ENCODE peak calls at places on chromosomes 16 and 17, in eight cellular contexts. V, Y, S, X, D, I, G and L are unnamed samples.

GRCh38 chr16:22369221-22369811 is 5.1 kb downstream of the CDR2 start:
- DNase-seq in I (peak), Y (no peak), X (peak), D (no peak), S (peak), V (no peak), G (peak), L (peak)

GRCh38 chr16:85781685-85782370 is 17.5 kb downstream of the EMC8 start:
- DNase-seq in X (peak), V (peak), I (peak), S (peak), G (no peak), Y (no peak), D (no peak), L (no peak)

GRCh38 chr17:82302498-82302963 is 14.9 kb downstream of the CD7 start:
- DNase-seq in D (no peak), G (no peak), I (no peak), S (no peak), V (no peak), X (no peak), Y (no peak), L (no peak)

GRCh38 chr17:3474212-3474611 is 1.6 kb upstream of the ASPA start:
- DNase-seq in S (peak), X (no peak), Y (no peak), I (peak), D (no peak), G (no peak), V (no peak), L (peak)

GRCh38 chr17:45366691-45367090 is 49.9 kb upstream of the MAP3K14 start:
- DNase-seq in I (no peak), S (no peak), Y (no peak), G (no peak), D (no peak), X (no peak), V (no peak), L (no peak)

GRCh38 chr17:41944943-41945342 is 14.5 kb downstream of the ODAD4 start:
- DNase-seq in Y (no peak), V (no peak), D (no peak), X (no peak), I (no peak), G (no peak), S (no peak), L (no peak)

GRCh38 chr16:57837305-57838125 is 35.2 kb upstream of the KIFC3 start:
- DNase-seq in X (no peak), Y (no peak), G (no peak), S (no peak), V (no peak), I (no peak), D (no peak), L (no peak)

GRCh38 chr16:88560722-88561484 is 9.3 kb upstream of the ZC3H18 start:
- DNase-seq in Y (no peak), S (peak), I (peak), D (no peak), X (peak), G (no peak), V (no peak), L (peak)

GRCh38 chr17:28986714-28987367 is 19.0 kb downstream of the SEZ6 start:
- DNase-seq in Y (no peak), I (no peak), D (no peak), S (no peak), X (no peak), G (no peak), V (no peak), L (no peak)

GRCh38 chr16:17989255-17989654 is 347.3 kb downstream of the NPIPA8 start:
- DNase-seq in X (no peak), V (no peak), S (no peak), Y (no peak), G (no peak), I (no peak), D (no peak), L (no peak)

GRCh38 chr16:85652431-85653221 is 36.1 kb downstream of the GINS2 start:
- DNase-seq in X (peak), S (peak), I (peak), Y (no peak), V (peak), G (no peak), D (no peak), L (peak)

GRCh38 chr17:39281806-39282205 is 56.1 kb upstream of the STAC2 start:
- DNase-seq in V (no peak), D (no peak), I (peak), Y (no peak), X (peak), S (peak), G (no peak), L (no peak)

GRCh38 chr16:1613240-1613639 is 1.1 kb downstream of the CRAMP1 start:
- DNase-seq in D (no peak), Y (no peak), X (no peak), V (no peak), I (no peak), S (peak), G (peak), L (no peak)

GRCh38 chr17:58352843-58353719 is 1.1 kb upstream of the SUPT4H1 start:
- DNase-seq in I (peak), D (no peak), V (no peak), S (peak), G (no peak), X (peak), Y (no peak), L (peak)

GRCh38 chr16:85072947-85073346 is 39.3 kb downstream of the CIBAR2 start:
- DNase-seq in I (peak), V (no peak), D (no peak), G (no peak), Y (no peak), X (peak), S (no peak), L (peak)

GRCh38 chr16:67000384-67001158 is 12.2 kb downstream of the CES4A start:
- DNase-seq in V (peak), D (no peak), I (peak), G (peak), S (peak), X (peak), Y (no peak), L (peak)

GRCh38 chr16:70402916-70403659 is 35.8 kb downstream of the ST3GAL2 start:
- DNase-seq in I (peak), D (no peak), V (no peak), G (no peak), S (peak), Y (no peak), X (no peak), L (peak)

GRCh38 chr17:32490101-32490482 is 3.3 kb downstream of the CDK5R1 start:
- DNase-seq in I (no peak), G (peak), X (no peak), V (no peak), S (no peak), Y (no peak), D (no peak), L (no peak)

GRCh38 chr17:32488177-32488542 is 1.4 kb downstream of the CDK5R1 start:
- DNase-seq in S (no peak), G (no peak), I (no peak), X (no peak), Y (no peak), V (no peak), D (no peak), L (no peak)

GRCh38 chr17:32489320-32490100 is 2.7 kb downstream of the CDK5R1 start:
- DNase-seq in S (no peak), Y (no peak), X (no peak), D (no peak), V (no peak), G (no peak), I (no peak), L (no peak)

GRCh38 chr17:32487460-32488176 is 825 bp downstream of the CDK5R1 start:
- DNase-seq in D (no peak), I (no peak), Y (no peak), V (no peak), X (peak), G (peak), S (no peak), L (peak)

DNA sequence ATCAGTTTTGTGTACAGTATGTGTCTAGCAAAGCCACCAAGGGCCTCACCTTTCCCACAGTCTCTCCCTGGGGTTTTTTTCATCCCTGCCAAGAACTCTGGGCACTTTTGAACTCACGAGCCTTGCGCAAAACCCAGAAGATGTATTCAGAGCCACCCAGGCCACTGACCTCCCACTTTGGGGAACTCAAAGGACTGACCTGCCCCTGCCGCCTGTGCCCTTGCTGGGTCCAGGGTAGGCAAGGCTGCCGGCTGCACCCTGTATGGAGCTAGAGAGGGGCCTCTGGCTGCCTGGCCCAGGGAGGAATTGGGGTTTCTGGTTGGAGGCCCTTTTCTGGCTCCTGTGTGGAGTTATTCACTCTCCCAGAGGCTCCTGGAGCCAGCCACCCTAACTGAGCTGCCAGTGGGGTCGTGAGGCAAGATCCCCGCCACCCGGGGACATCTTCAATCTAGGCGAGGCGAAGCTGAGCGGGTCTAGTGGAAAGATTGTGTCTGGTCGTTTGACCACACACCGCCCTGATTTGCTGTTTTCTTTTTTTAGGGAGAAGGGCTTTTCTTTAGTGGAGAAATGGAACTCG is 1.9 kb downstream of the CDK5R1 start:
- DNase-seq in D (no peak), V (no peak), X (no peak), S (no peak), Y (no peak), I (no peak), G (no peak), L (no peak)
- H3K4me3 ChIP-seq in D (no peak), V (no peak), X (no peak), S (no peak), Y (no peak), I (no peak), G (peak), L (no peak)

GRCh38 chr17:73192894-73193701 is at the start of gene COG1:
- DNase-seq in G (peak), X (peak), V (peak), S (peak), I (peak), Y (peak), D (peak), L (peak)

GRCh38 chr17:73197141-73197540 is 4.3 kb downstream of the COG1 start:
- DNase-seq in V (no peak), X (no peak), G (no peak), S (no peak), D (no peak), Y (no peak), I (no peak), L (no peak)

GRCh38 chr17:73192219-73192893 is 499 bp upstream of the COG1 start:
- DNase-seq in I (peak), Y (no peak), G (peak), X (peak), D (no peak), S (peak), V (peak), L (peak)

GRCh38 chr17:73196500-73196899 is 3.6 kb downstream of the COG1 start:
- DNase-seq in Y (no peak), V (peak), X (peak), I (peak), G (no peak), D (no peak), S (peak), L (peak)

GRCh38 chr17:73194514-73195222 is 1.8 kb downstream of the COG1 start:
- DNase-seq in X (peak), V (no peak), I (peak), G (no peak), D (no peak), Y (no peak), S (peak), L (no peak)
- H3K4me3 ChIP-seq in X (no peak), V (no peak), I (no peak), G (peak), D (peak), Y (no peak), S (no peak), L (no peak)

GRCh38 chr16:82456683-82457082 is 170.1 kb upstream of the CDH13 start:
- DNase-seq in G (no peak), D (peak), I (peak), Y (no peak), X (peak), V (peak), S (peak), L (peak)
- H3K4me3 ChIP-seq in G (no peak), D (no peak), I (no peak), Y (no peak), X (no peak), V (no peak), S (no peak), L (no peak)

DNA sequence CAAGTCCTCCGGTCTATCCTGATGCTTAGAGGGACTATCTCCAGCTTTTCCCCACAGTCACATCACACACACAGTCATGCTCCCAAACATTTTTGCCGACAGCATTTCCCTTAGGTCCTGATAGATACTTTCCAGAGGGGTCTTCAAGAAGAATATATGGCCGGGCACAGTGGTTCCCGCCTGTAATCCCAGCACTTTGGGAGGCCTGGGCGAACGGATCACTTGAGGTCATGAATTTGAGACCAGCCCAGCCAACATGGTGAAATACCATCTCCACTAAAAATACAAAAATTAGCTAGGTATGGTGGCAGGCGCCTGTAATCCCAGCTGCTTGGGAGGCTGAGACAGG is 4.3 kb upstream of the GIP start:
- DNase-seq in D (no peak), Y (no peak), X (no peak), S (no peak), I (no peak), G (no peak), V (no peak), L (no peak)
- H3K4me3 ChIP-seq in D (peak), Y (no peak), X (no peak), S (no peak), I (peak), G (no peak), V (no peak), L (no peak)

GRCh38 chr17:61196799-61197198 is 202.8 kb upstream of the TBX2 start:
- DNase-seq in D (no peak), X (no peak), S (no peak), V (no peak), G (no peak), Y (no peak), I (no peak), L (no peak)
- H3K4me3 ChIP-seq in D (no peak), X (no peak), S (no peak), V (no peak), G (no peak), Y (no peak), I (no peak), L (no peak)